ENCODE peak calls at places on chromosomes 2 and 18, in nine cellular contexts. S, O, V, E, L, W, F, Z and M are unnamed samples.

GRCh38 chr2:23478933-23479683 is 94.1 kb downstream of the KLHL29 start:
- DNase-seq in S (no peak), O (no peak), V (no peak), E (no peak), L (no peak), W (no peak), F (no peak), Z (no peak), M (no peak)

GRCh38 chr2:231679906-231680283 is 28.4 kb upstream of the PTMA start:
- DNase-seq in S (no peak), O (no peak), V (no peak), E (no peak), L (no peak), W (no peak), F (no peak), Z (no peak), M (no peak)

GRCh38 chr2:65658871-65659270 is 226.5 kb upstream of the SPRED2 start:
- DNase-seq in S (no peak), O (no peak), V (no peak), E (no peak), L (no peak), W (no peak), F (no peak), Z (no peak), M (peak; percentile 11)

GRCh38 chr2:58535182-58535581 is 294.1 kb upstream of the FANCL start:
- DNase-seq in S (no peak), O (no peak), V (no peak), E (no peak), L (no peak), W (no peak), F (no peak), Z (no peak), M (no peak)

GRCh38 chr2:33412920-33413319 is 63.5 kb upstream of the RASGRP3 start:
- DNase-seq in S (no peak), O (no peak), V (no peak), E (no peak), L (peak; percentile 22), W (peak; percentile 57), F (no peak), Z (no peak), M (peak; percentile 54)

GRCh38 chr18:42183746-42184145 is 228.7 kb downstream of the PIK3C3 start:
- DNase-seq in S (no peak), O (no peak), V (no peak), E (no peak), L (peak; percentile 1), W (peak; percentile 84), F (no peak), Z (no peak), M (peak; percentile 91)

GRCh38 chr18:62033756-62034155 is 140.9 kb upstream of the RNF152 start:
- DNase-seq in S (no peak), O (no peak), V (no peak), E (no peak), L (no peak), W (no peak), F (no peak), Z (no peak), M (no peak)

GRCh38 chr2:86783615-86784339 is 6.9 kb downstream of the CD8A start:
- DNase-seq in S (no peak), O (no peak), V (no peak), E (no peak), L (no peak), W (no peak), F (no peak), Z (no peak), M (no peak)

GRCh38 chr2:197571622-197572271 is 55.9 kb downstream of the MOB4 start:
- DNase-seq in S (no peak), O (no peak), V (no peak), E (no peak), L (no peak), W (peak; percentile 31), F (no peak), Z (no peak), M (peak; percentile 54)

GRCh38 chr2:70240599-70240998 is 7.8 kb downstream of the TIA1 start:
- DNase-seq in S (no peak), O (no peak), V (no peak), E (no peak), L (no peak), W (no peak), F (no peak), Z (no peak), M (no peak)